ENCODE peak calls at places on chromosomes 13 and 19, in five cellular contexts. M, Y, R, E and H are unnamed samples.

GRCh38 chr13:114151031-114151430 is 18.6 kb upstream of the RASA3 start:
- DNase-seq in Y (no peak), E (no peak), R (no peak), M (no peak), H (no peak)

GRCh38 chr13:84998681-84999080 is 800.5 kb downstream of the SLITRK6 start:
- DNase-seq in Y (no peak), M (no peak), R (no peak), E (no peak), H (no peak)

GRCh38 chr13:41365636-41366035 is 54.6 kb downstream of the NAA16 start:
- DNase-seq in M (no peak), Y (no peak), E (no peak), R (no peak), H (no peak)

GRCh38 chr13:111256946-111257345 is 63.5 kb upstream of the TEX29 start:
- DNase-seq in Y (no peak), R (no peak), M (no peak), E (no peak), H (no peak)

GRCh38 chr19:10655457-10656312 is 1.5 kb downstream of the ILF3 start:
- DNase-seq in E (peak; percentile 46), M (no peak), R (no peak), Y (no peak), H (peak; percentile 75)

GRCh38 chr13:92994056-92994455 is 232.6 kb upstream of the GPC6 start:
- DNase-seq in R (no peak), M (no peak), E (no peak), Y (no peak), H (no peak)

GRCh38 chr13:22198656-22199217 is 527.9 kb downstream of the FGF9 start:
- DNase-seq in M (no peak), R (no peak), Y (no peak), E (no peak), H (no peak)

GRCh38 chr19:28446511-28446910 is 766.4 kb downstream of the UQCRFS1 start:
- DNase-seq in Y (no peak), E (no peak), R (no peak), M (no peak), H (no peak)

GRCh38 chr19:48683349-48683748 is 10.5 kb upstream of the NTN5 start:
- DNase-seq in R (no peak), E (peak; percentile 73), M (no peak), Y (no peak), H (no peak)

GRCh38 chr19:47821460-47822020 is at the start of gene CRX:
- DNase-seq in R (no peak), Y (no peak), E (no peak), M (no peak), H (no peak)

GRCh38 chr13:29865934-29866333 is 15.5 kb upstream of the UBL3 start:
- DNase-seq in R (no peak), E (no peak), Y (no peak), M (no peak), H (no peak)

GRCh38 chr13:23506821-23507210 is 63.4 kb upstream of the TNFRSF19 start:
- DNase-seq in R (no peak), M (no peak), E (no peak), Y (no peak), H (no peak)

GRCh38 chr13:111171629-111172028 is 56.5 kb downstream of the ARHGEF7 start:
- DNase-seq in Y (no peak), E (no peak), M (no peak), R (no peak), H (no peak)

GRCh38 chr13:50797081-50797480 is 46.4 kb downstream of the DLEU7 start:
- DNase-seq in M (no peak), Y (no peak), E (peak; percentile 55), R (no peak), H (no peak)

GRCh38 chr13:34942732-34943674 is 933 bp downstream of the NBEA start:
- DNase-seq in Y (no peak), R (no peak), E (peak; percentile 19), M (peak; percentile 4), H (no peak)

GRCh38 chr13:107450931-107451330 is 764.4 kb downstream of the LIG4 start:
- DNase-seq in Y (no peak), R (no peak), M (no peak), E (peak; percentile 99), H (peak; percentile 9)

GRCh38 chr19:42831221-42832019 is 48.1 kb downstream of the PSG1 start:
- DNase-seq in Y (no peak), R (no peak), M (peak; percentile 77), E (no peak), H (no peak)

GRCh38 chr13:101967216-101967615 is 434.6 kb downstream of the FGF14 start:
- DNase-seq in R (no peak), Y (no peak), M (no peak), E (no peak), H (no peak)

GRCh38 chr19:51531349-51532315 is at the start of gene SIGLEC6:
- DNase-seq in M (no peak), R (no peak), Y (peak; percentile 25), E (no peak), H (peak; percentile 94)

GRCh38 chr19:27964165-27964564 is 1248.8 kb downstream of the UQCRFS1 start:
- DNase-seq in Y (no peak), M (no peak), E (no peak), R (no peak), H (no peak)

GRCh38 chr13:75647126-75647784 is 11.1 kb downstream of the LMO7 start:
- DNase-seq in R (no peak), M (no peak), Y (peak; percentile 38), E (no peak), H (no peak)

GRCh38 chr13:76250211-76250610 is 614.1 kb downstream of the LMO7 start:
- DNase-seq in R (no peak), E (no peak), M (no peak), Y (no peak), H (no peak)

GRCh38 chr13:98187155-98187726 is 10.2 kb upstream of the RNF113B start:
- DNase-seq in M (no peak), Y (no peak), E (no peak), R (no peak), H (no peak)

GRCh38 chr19:35899547-35900214 is 659 bp downstream of the NFKBID start:
- DNase-seq in Y (peak; percentile 78), E (peak; percentile 70), M (peak; percentile 98), R (peak; percentile 87), H (peak; percentile 81)
- TF ChIP-seq MYC in Y (no peak), E (no peak), M (peak; percentile 4), R (no peak), H (no peak)

GRCh38 chr19:30318936-30319335 is 53.2 kb upstream of the ZNF536 start:
- DNase-seq in M (no peak), E (no peak), Y (no peak), R (no peak), H (no peak)
- H3K4me3 ChIP-seq in M (no peak overlapping the region), E (no peak overlapping the region), Y (no peak overlapping the region), R (no peak overlapping the region), H (no peak overlapping the region)

GRCh38 chr19:46489445-46490272 is 6.0 kb downstream of the PNMA8B start:
- DNase-seq in M (no peak), E (peak; percentile 25), R (peak; percentile 57), Y (no peak), H (no peak)
- TF ChIP-seq MYC in M (no peak), E (no peak), R (no peak), Y (no peak), H (no peak)

GRCh38 chr19:2701361-2702169 is 929 bp downstream of the GNG7 start:
- DNase-seq in M (no peak), Y (no peak), R (no peak), E (no peak), H (no peak)
- H3K4me3 ChIP-seq in M (no peak overlapping the region), Y (peak overlapping the region; percentile 88), R (no peak overlapping the region), E (no peak overlapping the region), H (no peak overlapping the region)

GRCh38 chr19:35879068-35879467 is 10.7 kb downstream of the APLP1 start:
- DNase-seq in R (peak; percentile 43), Y (no peak), E (no peak), M (no peak), H (no peak)

GRCh38 chr19:35879770-35880317 is 11.5 kb downstream of the APLP1 start:
- DNase-seq in R (peak; percentile 94), M (peak; percentile 98), E (peak; percentile 72), Y (no peak), H (peak; percentile 82)

GRCh38 chr19:35883920-35884319 is 15.5 kb downstream of the APLP1 start:
- DNase-seq in E (no peak), R (no peak), M (no peak), Y (no peak), H (no peak)

GRCh38 chr19:35885225-35885624 is 15.1 kb downstream of the NFKBID start:
- DNase-seq in R (no peak), E (no peak), M (no peak), Y (no peak), H (no peak)

DNA sequence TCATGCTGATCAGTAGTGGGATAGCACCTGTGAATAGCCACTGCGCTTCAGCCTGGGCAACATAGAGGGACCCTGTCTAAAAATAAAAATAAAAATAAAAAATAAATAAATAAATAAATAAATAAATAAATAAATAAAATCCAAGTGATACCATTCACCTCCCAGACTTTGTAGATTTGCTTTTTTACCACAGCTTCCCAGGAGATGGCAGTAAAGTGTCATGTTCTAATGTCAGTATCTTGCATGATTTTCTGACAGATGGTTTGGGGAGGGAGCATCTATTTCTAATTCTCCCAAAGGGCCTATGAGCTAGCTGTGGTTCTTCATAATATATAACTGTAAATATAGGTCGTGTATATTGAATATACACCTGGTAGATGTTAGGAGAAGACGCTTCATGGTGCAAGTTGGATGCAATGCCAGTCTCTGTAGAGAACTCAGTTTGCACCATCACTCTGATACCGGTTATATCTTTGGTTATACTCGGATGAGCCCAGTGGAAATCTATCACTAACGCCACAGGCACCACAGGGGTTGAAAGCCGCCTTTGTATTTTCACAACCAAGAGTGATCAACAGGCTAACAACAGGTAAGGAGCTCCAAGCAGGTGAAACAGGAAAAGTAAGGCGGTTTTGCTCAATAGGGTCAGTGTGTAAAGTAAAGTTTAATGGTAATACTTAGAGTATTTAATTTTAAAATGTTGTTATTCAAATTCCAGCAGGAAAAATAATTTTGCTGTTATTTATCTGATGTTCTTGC is 13.9 kb downstream of the APLP1 start:
- DNase-seq in M (peak; percentile 91), R (peak; percentile 45), E (peak; percentile 77), Y (peak; percentile 33), H (peak; percentile 67)
- TF ChIP-seq MYC in M (no peak), R (no peak), E (no peak), Y (no peak), H (no peak)

GRCh38 chr19:3785938-3786824 is at the start of gene MATK:
- DNase-seq in Y (no peak), R (peak; percentile 87), E (no peak), M (no peak), H (peak; percentile 82)
- H3K4me3 ChIP-seq in Y (peak within 1 kb of the TSS; percentile 11), R (peak within 1 kb of the TSS; percentile 97), E (no peak within 1 kb of the TSS), M (no peak within 1 kb of the TSS), H (peak within 1 kb of the TSS; percentile 78)